ENCODE peak calls at places on chromosomes 16 and 17, in five cellular contexts. N, L, V, H and P are unnamed samples.

GRCh38 chr17:3678095-3678820 is 9.6 kb downstream of the EMC6 start:
- DNase-seq in H (no peak), N (no peak), L (no peak), V (no peak), P (no peak)

GRCh38 chr17:28954886-28955285 is 3.6 kb upstream of the PHF12 start:
- DNase-seq in L (no peak), N (no peak), V (no peak), H (no peak), P (no peak)

GRCh38 chr16:30068750-30069574 is 3.4 kb downstream of the ALDOA start:
- DNase-seq in H (no peak), L (no peak), N (no peak), V (peak), P (no peak)

GRCh38 chr17:1762906-1763829 is 1.3 kb downstream of the SERPINF1 start:
- DNase-seq in V (peak), H (no peak), L (no peak), N (no peak), P (no peak)

GRCh38 chr17:43570518-43570928 is 24.4 kb upstream of the ETV4 start:
- DNase-seq in H (no peak), L (no peak), N (no peak), V (peak), P (no peak)

GRCh38 chr17:14604920-14605599 is 304.2 kb downstream of the HS3ST3B1 start:
- DNase-seq in V (no peak), L (no peak), H (peak), N (peak), P (no peak)

GRCh38 chr16:89257281-89257731 is 39.8 kb downstream of the ZNF778 start:
- DNase-seq in N (no peak), L (no peak), H (no peak), V (no peak), P (no peak)

GRCh38 chr17:73283250-73283649 is 21.6 kb upstream of the CPSF4L start:
- DNase-seq in V (no peak), L (no peak), N (no peak), H (no peak), P (no peak)

GRCh38 chr17:72338304-72338703 is 217.5 kb downstream of the SOX9 start:
- DNase-seq in L (no peak), N (no peak), V (no peak), H (no peak), P (no peak)

GRCh38 chr16:55248494-55248893 is 75.5 kb upstream of the IRX6 start:
- DNase-seq in V (no peak), N (no peak), L (no peak), H (peak), P (no peak)

GRCh38 chr16:50066482-50067289 is 916 bp downstream of the HEATR3 start:
- DNase-seq in H (no peak), L (no peak), N (no peak), V (no peak), P (no peak)

GRCh38 chr16:88197481-88198456 is 185.0 kb upstream of the ZNF469 start:
- DNase-seq in H (no peak), L (no peak), V (no peak), N (no peak), P (no peak)

GRCh38 chr17:39598635-39599005 is 9.1 kb downstream of the NEUROD2 start:
- DNase-seq in N (no peak), H (no peak), V (no peak), L (no peak), P (no peak)

GRCh38 chr16:78743556-78743955 is 644.1 kb downstream of the WWOX start:
- DNase-seq in L (no peak), H (no peak), N (no peak), V (no peak), P (no peak)

GRCh38 chr17:17758443-17758842 is 77.2 kb downstream of the RAI1 start:
- DNase-seq in N (no peak), V (no peak), H (no peak), L (no peak), P (no peak)

GRCh38 chr16:80526418-80527061 is 14.3 kb upstream of the DYNLRB2 start:
- DNase-seq in L (peak), H (peak), N (no peak), V (peak), P (peak)

GRCh38 chr16:78503501-78504110 is 404.2 kb downstream of the WWOX start:
- DNase-seq in H (peak), N (peak), V (peak), L (peak), P (peak)

GRCh38 chr17:40072481-40073346 is 9.9 kb downstream of the THRA start:
- DNase-seq in N (no peak), V (no peak), L (no peak), H (peak), P (no peak)

GRCh38 chr16:8851761-8852403 is 16.9 kb downstream of the CARHSP1 start:
- DNase-seq in L (no peak), H (peak), V (no peak), N (no peak), P (no peak)

GRCh38 chr16:502179-502943 is 25.2 kb upstream of the CAPN15 start:
- DNase-seq in L (no peak), N (no peak), V (peak), H (peak), P (no peak)

GRCh38 chr17:56597495-56597990 is 4.0 kb downstream of the NOG start:
- DNase-seq in V (no peak), H (no peak), N (no peak), L (no peak), P (no peak)

GRCh38 chr17:17900615-17901520 is 64.1 kb upstream of the SREBF1 start:
- DNase-seq in H (peak), L (no peak), V (peak), N (peak), P (no peak)

GRCh38 chr17:79610151-79610645 is 653 bp downstream of the RBFOX3 start:
- DNase-seq in V (no peak), H (no peak), N (no peak), L (no peak), P (no peak)

GRCh38 chr17:42281571-42282096 is 5.4 kb upstream of the STAT5B start:
- DNase-seq in V (no peak), L (no peak), H (no peak), N (no peak), P (no peak)

GRCh38 chr17:81366648-81367047 is 28.6 kb upstream of the BAHCC1 start:
- DNase-seq in V (no peak), N (no peak), L (no peak), H (no peak), P (no peak)

GRCh38 chr17:81364278-81365147 is 30.7 kb upstream of the BAHCC1 start:
- DNase-seq in V (no peak), H (peak), L (no peak), N (no peak), P (no peak)

GRCh38 chr17:81367171-81367570 is 28.1 kb upstream of the BAHCC1 start:
- DNase-seq in V (no peak), N (no peak), H (no peak), L (no peak), P (no peak)

GRCh38 chr17:81365601-81366585 is 29.4 kb upstream of the BAHCC1 start:
- DNase-seq in H (peak), L (no peak), N (peak), V (peak), P (no peak)

DNA sequence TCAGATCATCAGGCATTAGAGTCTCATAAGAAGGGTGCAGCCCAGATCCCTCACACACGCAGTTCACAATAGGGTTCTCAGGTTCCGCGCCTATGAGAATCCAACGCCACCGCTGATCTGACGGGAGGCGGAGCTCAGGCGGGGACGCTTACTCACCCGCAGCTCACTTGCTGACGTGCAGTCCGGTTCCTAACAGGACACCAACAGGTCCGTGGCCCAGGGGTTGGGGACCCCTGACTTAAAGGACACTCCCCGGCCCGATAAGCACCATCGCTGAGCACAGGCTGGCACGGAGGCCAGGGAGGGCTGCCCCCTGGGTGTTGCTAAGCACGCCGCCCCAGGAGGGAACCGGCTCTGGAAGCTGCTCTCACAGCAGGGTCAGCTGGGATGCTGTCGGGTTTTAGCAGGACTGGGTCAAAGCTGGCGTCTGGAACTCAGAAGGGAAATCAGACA is 30.1 kb upstream of the BAHCC1 start:
- DNase-seq in L (no peak), V (peak), N (peak), H (peak), P (no peak)
- H3K4me3 ChIP-seq in L (no peak), V (peak), N (no peak), H (peak), P (no peak)

DNA sequence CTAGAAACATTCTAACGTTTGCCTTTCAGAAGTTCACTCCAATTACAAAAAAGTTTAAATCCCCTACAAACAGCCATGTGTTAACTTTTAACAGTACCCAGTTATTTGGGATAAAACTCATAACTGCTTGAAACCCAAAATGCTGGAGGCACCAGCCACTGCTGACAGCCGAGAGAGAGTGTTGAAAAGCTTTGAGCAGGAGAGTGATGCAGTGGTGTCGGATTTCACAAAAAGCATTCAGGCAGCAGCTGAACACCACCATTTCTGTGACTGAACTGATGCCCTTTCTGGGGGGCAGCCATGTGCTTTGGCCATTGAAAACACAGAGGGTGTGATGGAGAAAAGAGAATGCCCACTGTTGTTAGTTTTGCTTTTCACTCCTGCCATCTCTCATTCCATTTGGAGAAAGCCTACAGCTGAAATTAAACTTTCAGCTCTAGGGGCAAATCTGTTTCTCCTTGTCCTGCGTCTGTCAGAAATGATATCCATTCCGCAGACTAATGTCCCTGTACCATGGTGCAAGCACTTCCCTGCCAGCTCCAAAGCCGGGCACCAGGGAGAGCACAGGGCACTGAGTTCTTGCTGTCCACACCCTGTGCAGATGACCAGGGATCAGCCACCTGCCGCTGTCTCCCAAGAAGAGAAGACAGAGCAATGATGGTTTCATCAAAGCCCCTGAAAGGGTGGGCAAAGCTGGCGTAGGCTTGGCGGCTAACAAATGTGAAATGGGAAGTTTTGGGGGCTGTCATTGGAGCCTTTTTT is 16.6 kb upstream of the MLYCD start:
- DNase-seq in H (no peak), V (no peak), L (no peak), N (no peak), P (no peak)
- H3K4me3 ChIP-seq in H (no peak), V (no peak), L (no peak), N (no peak), P (no peak)

GRCh38 chr16:57999366-57999970 is 1.0 kb downstream of the ZNF319 start:
- DNase-seq in V (peak), L (no peak), H (no peak), N (no peak), P (no peak)
- H3K4me3 ChIP-seq in V (peak), L (peak), H (peak), N (peak), P (peak)

GRCh38 chr17:68197997-68198930 is 49.6 kb upstream of the AMZ2 start:
- DNase-seq in N (no peak), H (no peak), L (no peak), V (peak), P (no peak)
- H3K4me3 ChIP-seq in N (no peak), H (peak), L (peak), V (no peak), P (no peak)

DNA sequence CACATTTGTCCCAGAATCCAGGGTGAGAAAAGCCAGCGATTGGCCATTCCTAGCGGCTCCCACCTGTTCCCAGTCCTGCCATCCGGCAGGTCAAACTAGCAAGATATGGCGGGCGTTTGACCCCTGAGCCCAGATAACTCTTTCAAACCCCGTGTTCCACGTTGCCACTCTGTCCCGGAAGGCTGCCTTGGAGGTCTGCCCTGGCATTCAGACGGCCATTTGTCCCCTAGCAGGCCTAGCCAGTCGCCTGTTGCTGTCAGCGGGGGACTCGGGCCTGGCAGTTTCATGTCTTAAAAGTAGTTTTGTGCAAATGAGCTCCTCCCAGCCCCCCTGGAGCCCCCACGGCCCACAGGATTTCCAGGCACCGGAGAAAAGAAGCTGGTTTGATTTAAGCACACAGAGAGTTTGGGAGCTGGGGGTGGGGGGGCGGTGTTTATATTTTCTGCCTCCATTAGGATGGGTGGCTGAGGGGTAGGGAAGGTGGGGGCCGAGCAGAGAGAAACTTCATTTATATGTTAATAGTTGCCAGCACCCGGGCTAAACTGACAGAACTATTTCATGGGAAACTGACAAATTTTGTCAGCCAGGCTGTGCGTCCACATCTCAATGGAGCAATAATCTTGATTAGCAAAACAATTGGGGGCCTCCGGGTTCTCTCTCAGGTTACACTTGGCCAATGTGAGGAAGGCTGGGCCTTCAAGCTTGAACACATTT is 240.9 kb upstream of the SALL1 start:
- DNase-seq in N (no peak), L (no peak), V (no peak), H (no peak), P (no peak)
- H3K4me3 ChIP-seq in N (no peak), L (no peak), V (no peak), H (no peak), P (no peak)

GRCh38 chr17:50056217-50056960 is 479 bp downstream of the ITGA3 start:
- DNase-seq in H (peak), N (peak), V (peak), L (peak), P (no peak)

GRCh38 chr17:50055426-50056216 is at the start of gene ITGA3:
- DNase-seq in V (peak), H (peak), L (peak), N (peak), P (no peak)

GRCh38 chr17:50053654-50053960 is 2.3 kb upstream of the ITGA3 start:
- DNase-seq in L (no peak), N (no peak), V (no peak), H (no peak), P (no peak)

GRCh38 chr17:50056961-50057330 is 1.0 kb downstream of the ITGA3 start:
- DNase-seq in L (no peak), V (peak), N (no peak), H (peak), P (no peak)

GRCh38 chr17:50055055-50055425 is 870 bp upstream of the ITGA3 start:
- DNase-seq in V (peak), N (peak), H (peak), L (no peak), P (no peak)
- H3K4me3 ChIP-seq in V (peak), N (peak), H (peak), L (peak), P (peak)

GRCh38 chr17:6374271-6374691 is 60.6 kb downstream of the AIPL1 start:
- DNase-seq in L (no peak), H (peak), V (peak), N (no peak), P (no peak)
- H3K4me3 ChIP-seq in L (no peak), H (no peak), V (no peak), N (no peak), P (no peak)

GRCh38 chr16:53090271-53090590 is 35.4 kb downstream of the CHD9 start:
- DNase-seq in N (no peak), L (no peak), H (no peak), V (no peak), P (no peak)

GRCh38 chr16:53093162-53093744 is 38.5 kb downstream of the CHD9 start:
- DNase-seq in L (no peak), N (no peak), H (no peak), V (no peak), P (no peak)

GRCh38 chr16:53090591-53091507 is 36.1 kb downstream of the CHD9 start:
- DNase-seq in H (peak), L (no peak), V (peak), N (peak), P (no peak)

GRCh38 chr16:53089434-53090270 is 34.9 kb downstream of the CHD9 start:
- DNase-seq in V (peak), N (no peak), H (no peak), L (no peak), P (no peak)

DNA sequence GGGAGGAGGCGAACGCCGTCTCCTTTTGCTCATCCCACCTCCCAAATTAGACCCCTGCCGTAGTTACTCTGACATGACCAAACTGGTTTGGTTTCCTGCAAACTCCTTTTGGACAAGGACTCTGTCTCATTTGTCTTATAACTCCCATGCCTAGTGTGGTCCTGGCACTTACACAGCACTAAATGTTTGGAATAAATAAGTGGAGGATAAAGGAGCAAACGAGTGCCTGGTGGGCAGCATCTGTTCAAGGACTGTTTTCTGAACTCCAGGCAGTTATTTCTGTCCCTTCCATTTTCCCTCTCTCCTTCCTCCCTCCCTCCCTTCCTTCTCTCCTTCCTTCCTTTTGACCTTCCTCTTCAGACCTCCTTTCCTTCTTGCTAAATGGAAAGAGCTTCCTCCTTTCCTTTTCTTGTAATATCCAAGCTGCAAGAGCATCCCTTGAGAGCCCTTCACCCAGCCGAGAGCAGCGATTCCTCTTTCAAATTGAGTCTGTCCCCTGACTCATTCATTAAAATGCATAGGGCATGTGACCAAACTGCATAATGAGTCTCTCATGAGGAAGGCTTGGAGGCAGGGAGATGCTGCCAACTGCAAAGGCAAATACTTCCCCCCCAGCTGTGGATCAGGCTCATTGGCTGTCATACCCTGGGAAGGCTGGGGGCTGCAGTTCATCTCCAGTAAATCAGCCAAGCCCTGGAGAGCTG is 36.9 kb downstream of the CHD9 start:
- DNase-seq in H (peak), L (no peak), N (peak), V (peak), P (peak)
- H3K4me3 ChIP-seq in H (no peak), L (no peak), N (no peak), V (no peak), P (peak)

DNA sequence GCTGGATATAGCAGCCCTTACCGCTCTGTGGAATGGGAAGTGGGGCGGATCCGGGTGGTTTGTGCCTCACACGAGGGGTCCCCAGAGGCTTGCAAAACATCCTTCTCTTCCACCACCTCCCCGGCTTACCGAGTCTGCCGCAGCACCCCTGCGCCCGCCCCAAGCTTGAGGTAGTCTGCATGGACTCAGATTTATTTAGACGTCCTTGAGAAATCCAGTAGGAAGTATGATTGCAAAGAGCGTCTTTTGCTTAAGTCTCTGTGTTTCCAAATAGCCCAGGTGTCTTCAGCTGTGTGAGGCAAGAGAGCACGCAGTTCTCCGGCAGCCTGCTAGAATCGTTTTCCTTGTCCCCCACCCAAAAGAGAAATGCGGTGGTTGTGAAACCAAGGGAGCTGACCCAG is 2.4 kb downstream of the KIAA0513 start:
- DNase-seq in H (no peak), N (no peak), L (no peak), V (no peak), P (no peak)
- H3K4me3 ChIP-seq in H (peak), N (no peak), L (no peak), V (no peak), P (no peak)